ENCODE peak calls at places on chromosomes 11 and 22, in ten cellular contexts. One of them, this sample, is unnamed. For H3K27me3, H3K9me3 and H3K4me1, the result is how much of the 10 kb centered on the place peaks cover.

GRCh38 chr11:31487848-31488247 is 21.6 kb downstream of the IMMP1L start:
- DNase-seq in psoas muscle: no peak
- DNase-seq in tibial nerve: no peak
- DNase-seq in neural progenitor cell: peak
- DNase-seq in IMR-90: peak
- DNase-seq in PC-3: peak
- DNase-seq in fibroblast of lung: peak
- DNase-seq in PC-9: peak
- DNase-seq in left ventricle myocardium inferior: no peak
- DNase-seq in ovary: no peak
- DNase-seq in this sample: peak

GRCh38 chr11:62603072-62603408 is 1.4 kb upstream of the MTA2 start:
- DNase-seq in psoas muscle: no peak
- DNase-seq in tibial nerve: no peak
- DNase-seq in PC-9: no peak
- DNase-seq in PC-3: no peak
- DNase-seq in ovary: peak
- DNase-seq in neural progenitor cell: no peak
- DNase-seq in left ventricle myocardium inferior: no peak
- DNase-seq in IMR-90: no peak
- DNase-seq in fibroblast of lung: no peak
- DNase-seq in this sample: peak

GRCh38 chr11:78429209-78429608 is 11.6 kb upstream of the GAB2 start:
- DNase-seq in ovary: no peak
- DNase-seq in neural progenitor cell: no peak
- DNase-seq in PC-3: no peak
- DNase-seq in PC-9: peak
- DNase-seq in psoas muscle: no peak
- DNase-seq in tibial nerve: no peak
- DNase-seq in fibroblast of lung: no peak
- DNase-seq in IMR-90: no peak
- DNase-seq in left ventricle myocardium inferior: no peak
- DNase-seq in this sample: no peak

GRCh38 chr11:35602160-35602793 is 16.0 kb upstream of the FJX1 start:
- DNase-seq in IMR-90: no peak
- DNase-seq in PC-3: no peak
- DNase-seq in fibroblast of lung: no peak
- DNase-seq in psoas muscle: no peak
- DNase-seq in ovary: no peak
- DNase-seq in neural progenitor cell: no peak
- DNase-seq in left ventricle myocardium inferior: no peak
- DNase-seq in tibial nerve: no peak
- DNase-seq in PC-9: no peak
- DNase-seq in this sample: no peak

GRCh38 chr11:19355601-19356000 is 114.9 kb upstream of the E2F8 start:
- DNase-seq in PC-9: no peak
- DNase-seq in fibroblast of lung: no peak
- DNase-seq in neural progenitor cell: no peak
- DNase-seq in ovary: no peak
- DNase-seq in left ventricle myocardium inferior: no peak
- DNase-seq in IMR-90: no peak
- DNase-seq in PC-3: no peak
- DNase-seq in psoas muscle: no peak
- DNase-seq in tibial nerve: no peak
- DNase-seq in this sample: no peak

GRCh38 chr11:67484847-67485311 is 2.1 kb downstream of the AIP start:
- DNase-seq in PC-3: no peak
- DNase-seq in tibial nerve: no peak
- DNase-seq in psoas muscle: no peak
- DNase-seq in PC-9: peak
- DNase-seq in ovary: peak
- DNase-seq in neural progenitor cell: no peak
- DNase-seq in left ventricle myocardium inferior: no peak
- DNase-seq in IMR-90: no peak
- DNase-seq in fibroblast of lung: no peak
- DNase-seq in this sample: no peak

GRCh38 chr22:29914991-29915390 is 32.0 kb downstream of the MTMR3 start:
- DNase-seq in IMR-90: no peak
- DNase-seq in neural progenitor cell: no peak
- DNase-seq in tibial nerve: no peak
- DNase-seq in left ventricle myocardium inferior: no peak
- DNase-seq in ovary: no peak
- DNase-seq in PC-9: no peak
- DNase-seq in psoas muscle: no peak
- DNase-seq in PC-3: no peak
- DNase-seq in fibroblast of lung: peak
- DNase-seq in this sample: no peak

GRCh38 chr11:34583818-34584217 is 37.1 kb upstream of the EHF start:
- DNase-seq in fibroblast of lung: no peak
- DNase-seq in psoas muscle: no peak
- DNase-seq in ovary: no peak
- DNase-seq in neural progenitor cell: no peak
- DNase-seq in left ventricle myocardium inferior: no peak
- DNase-seq in IMR-90: no peak
- DNase-seq in PC-3: no peak
- DNase-seq in PC-9: no peak
- DNase-seq in tibial nerve: no peak
- DNase-seq in this sample: no peak

GRCh38 chr11:45560935-45561330 is 104.5 kb downstream of the CHST1 start:
- DNase-seq in PC-9: no peak
- DNase-seq in neural progenitor cell: no peak
- DNase-seq in fibroblast of lung: no peak
- DNase-seq in IMR-90: no peak
- DNase-seq in left ventricle myocardium inferior: no peak
- DNase-seq in ovary: no peak
- DNase-seq in PC-3: no peak
- DNase-seq in tibial nerve: no peak
- DNase-seq in psoas muscle: peak
- DNase-seq in this sample: peak

GRCh38 chr11:11916981-11917399 is 75.2 kb downstream of the USP47 start:
- DNase-seq in fibroblast of lung: peak
- DNase-seq in IMR-90: peak
- DNase-seq in tibial nerve: no peak
- DNase-seq in PC-3: peak
- DNase-seq in left ventricle myocardium inferior: no peak
- DNase-seq in PC-9: no peak
- DNase-seq in psoas muscle: no peak
- DNase-seq in neural progenitor cell: peak
- DNase-seq in ovary: no peak
- DNase-seq in this sample: no peak

GRCh38 chr22:30217698-30218565 is 28.6 kb downstream of the LIF start:
- DNase-seq in neural progenitor cell: no peak
- DNase-seq in left ventricle myocardium inferior: no peak
- DNase-seq in PC-3: no peak
- DNase-seq in psoas muscle: no peak
- DNase-seq in ovary: no peak
- DNase-seq in tibial nerve: no peak
- DNase-seq in fibroblast of lung: no peak
- DNase-seq in PC-9: no peak
- DNase-seq in IMR-90: no peak
- DNase-seq in this sample: no peak

GRCh38 chr11:64776875-64777274 is 1.5 kb downstream of the SF1 start:
- DNase-seq in psoas muscle: no peak
- DNase-seq in PC-9: no peak
- DNase-seq in ovary: no peak
- DNase-seq in left ventricle myocardium inferior: no peak
- DNase-seq in IMR-90: no peak
- DNase-seq in tibial nerve: no peak
- DNase-seq in fibroblast of lung: no peak
- DNase-seq in PC-3: no peak
- DNase-seq in neural progenitor cell: no peak
- DNase-seq in this sample: no peak

GRCh38 chr11:6443269-6444003 is 2.6 kb upstream of the HPX start:
- DNase-seq in fibroblast of lung: peak
- DNase-seq in left ventricle myocardium inferior: peak
- DNase-seq in ovary: peak
- DNase-seq in tibial nerve: peak
- DNase-seq in psoas muscle: peak
- DNase-seq in IMR-90: peak
- DNase-seq in PC-9: no peak
- DNase-seq in PC-3: peak
- DNase-seq in neural progenitor cell: peak
- DNase-seq in this sample: peak

DNA sequence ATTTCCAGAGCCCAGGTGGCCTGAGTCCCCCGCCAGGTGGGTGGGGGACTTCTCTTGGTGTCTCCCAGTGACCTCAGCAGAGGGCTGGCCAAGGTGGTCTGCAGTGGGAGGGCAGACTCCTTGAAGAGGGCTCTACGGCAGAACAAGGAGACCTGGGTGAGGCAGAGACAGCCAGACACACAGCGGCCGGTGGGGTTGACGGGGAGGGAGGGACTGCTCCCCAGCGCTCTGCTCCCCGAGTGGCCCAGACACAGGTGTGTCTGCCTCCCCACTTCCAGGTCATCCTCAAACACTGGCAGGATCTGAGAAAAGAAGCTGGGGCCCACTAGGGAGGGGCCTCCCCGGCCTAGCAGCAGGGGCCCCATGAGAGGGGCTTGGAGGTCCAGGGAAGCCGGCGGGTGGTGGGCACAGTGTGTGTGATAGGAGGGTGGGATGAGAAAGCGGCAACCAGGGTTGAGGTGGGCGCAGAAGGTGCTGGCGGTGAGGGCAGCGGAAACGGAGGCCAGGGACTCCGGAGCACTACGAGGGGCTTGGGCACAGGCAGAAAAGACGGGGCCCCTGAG is 30.1 kb downstream of the SYT7 start:
- DNase-seq in psoas muscle: no peak
- DNase-seq in neural progenitor cell: no peak
- DNase-seq in tibial nerve: no peak
- DNase-seq in left ventricle myocardium inferior: no peak
- DNase-seq in PC-9: no peak
- DNase-seq in PC-3: no peak
- DNase-seq in fibroblast of lung: no peak
- DNase-seq in ovary: no peak
- DNase-seq in IMR-90: no peak
- DNase-seq in this sample: no peak
- H3K27me3 ChIP-seq in psoas muscle: under half
- H3K27me3 ChIP-seq in neural progenitor cell: under half
- H3K27me3 ChIP-seq in tibial nerve: under half
- H3K27me3 ChIP-seq in left ventricle myocardium inferior: under half
- H3K27me3 ChIP-seq in PC-9: under half
- H3K27me3 ChIP-seq in PC-3: under half
- H3K27me3 ChIP-seq in fibroblast of lung: under half
- H3K27me3 ChIP-seq in ovary: under half
- H3K27me3 ChIP-seq in IMR-90: under half
- H3K27me3 ChIP-seq in this sample: under half

GRCh38 chr11:122822241-122822640 is 16.1 kb upstream of the CRTAM start:
- DNase-seq in PC-9: no peak
- DNase-seq in PC-3: no peak
- DNase-seq in ovary: no peak
- DNase-seq in IMR-90: no peak
- DNase-seq in psoas muscle: no peak
- DNase-seq in tibial nerve: no peak
- DNase-seq in left ventricle myocardium inferior: no peak
- DNase-seq in fibroblast of lung: no peak
- DNase-seq in neural progenitor cell: no peak
- DNase-seq in this sample: no peak
- H3K9me3 ChIP-seq in PC-9: under half
- H3K9me3 ChIP-seq in PC-3: under half
- H3K9me3 ChIP-seq in ovary: under half
- H3K9me3 ChIP-seq in IMR-90: under half
- H3K9me3 ChIP-seq in psoas muscle: under half
- H3K9me3 ChIP-seq in tibial nerve: under half
- H3K9me3 ChIP-seq in left ventricle myocardium inferior: under half
- H3K9me3 ChIP-seq in fibroblast of lung: under half
- H3K9me3 ChIP-seq in neural progenitor cell: under half
- H3K9me3 ChIP-seq in this sample: under half

DNA sequence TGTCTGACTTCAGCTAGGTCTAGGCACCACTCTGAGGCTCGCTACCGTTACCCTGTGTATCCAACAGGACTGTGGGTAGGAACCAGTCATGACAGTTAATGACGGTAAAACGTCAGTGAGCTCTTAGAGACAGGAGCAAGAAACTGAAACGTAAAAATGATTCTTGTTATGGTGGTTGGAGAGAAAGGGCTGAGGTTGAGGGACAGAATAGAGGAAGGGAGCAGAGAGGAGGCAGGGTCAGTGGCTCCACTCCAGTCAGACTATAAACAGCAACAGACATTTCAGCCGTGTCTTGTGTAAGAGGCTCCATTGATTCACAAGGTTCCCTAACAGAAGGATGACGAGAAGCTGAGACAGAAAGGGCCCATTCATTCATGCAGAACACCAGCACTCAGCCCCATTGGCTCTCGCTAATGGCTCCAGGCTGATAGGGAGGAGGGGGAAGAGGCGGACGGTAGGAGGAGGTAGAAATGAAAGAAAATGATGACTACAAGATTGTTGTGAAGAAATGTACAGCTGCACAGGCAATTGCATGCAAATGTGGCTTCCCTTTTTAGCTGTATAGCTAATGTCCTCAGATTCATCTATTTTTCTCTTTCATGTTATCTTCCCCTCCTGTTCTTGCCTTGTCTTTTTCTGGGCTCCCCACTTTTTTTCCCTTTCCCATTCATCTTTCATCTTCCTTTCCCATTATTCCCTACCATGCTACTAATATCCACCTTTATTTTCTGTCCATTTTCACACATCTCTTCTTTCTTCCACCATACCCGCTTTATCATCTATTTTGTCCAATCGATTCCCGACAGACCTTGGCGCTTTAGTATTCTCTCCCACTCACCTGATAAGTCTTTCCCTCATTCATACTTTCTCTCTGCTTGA is 34.3 kb downstream of the ETS1 start:
- DNase-seq in neural progenitor cell: peak
- DNase-seq in PC-3: no peak
- DNase-seq in IMR-90: peak
- DNase-seq in left ventricle myocardium inferior: no peak
- DNase-seq in tibial nerve: no peak
- DNase-seq in psoas muscle: no peak
- DNase-seq in ovary: no peak
- DNase-seq in fibroblast of lung: peak
- DNase-seq in PC-9: no peak
- DNase-seq in this sample: no peak
- H3K4me1 ChIP-seq in neural progenitor cell: under half
- H3K4me1 ChIP-seq in PC-3: under half
- H3K4me1 ChIP-seq in IMR-90: under half
- H3K4me1 ChIP-seq in left ventricle myocardium inferior: half or more
- H3K4me1 ChIP-seq in tibial nerve: under half
- H3K4me1 ChIP-seq in psoas muscle: under half
- H3K4me1 ChIP-seq in ovary: under half
- H3K4me1 ChIP-seq in fibroblast of lung: under half
- H3K4me1 ChIP-seq in PC-9: under half
- H3K4me1 ChIP-seq in this sample: under half

GRCh38 chr11:115961168-115962003 is 457.2 kb upstream of the CADM1 start:
- DNase-seq in left ventricle myocardium inferior: no peak
- DNase-seq in PC-3: no peak
- DNase-seq in PC-9: no peak
- DNase-seq in IMR-90: no peak
- DNase-seq in neural progenitor cell: peak
- DNase-seq in tibial nerve: no peak
- DNase-seq in fibroblast of lung: peak
- DNase-seq in ovary: no peak
- DNase-seq in psoas muscle: no peak
- DNase-seq in this sample: peak
- H3K27me3 ChIP-seq in left ventricle myocardium inferior: under half
- H3K27me3 ChIP-seq in PC-3: under half
- H3K27me3 ChIP-seq in PC-9: half or more
- H3K27me3 ChIP-seq in IMR-90: under half
- H3K27me3 ChIP-seq in neural progenitor cell: under half
- H3K27me3 ChIP-seq in tibial nerve: under half
- H3K27me3 ChIP-seq in fibroblast of lung: under half
- H3K27me3 ChIP-seq in ovary: under half
- H3K27me3 ChIP-seq in psoas muscle: under half
- H3K27me3 ChIP-seq in this sample: under half

This sample was measured in testis.